ENCODE peak calls at places on chromosomes 12 and 14, in four cellular contexts. K, H, O and B are unnamed samples. For H3K4me1, the result is how much of the 10 kb centered on the place peaks cover.

GRCh38 chr12:5135126-5135525 is 91.4 kb downstream of the KCNA5 start:
- DNase-seq in H (no peak), O (no peak), K (no peak), B (no peak)

GRCh38 chr12:46895726-46896125 is 69.9 kb upstream of the SLC38A4 start:
- DNase-seq in H (no peak), K (no peak), O (no peak), B (no peak)

GRCh38 chr14:73787760-73788508 is 63.7 kb upstream of the PTGR2 start:
- DNase-seq in H (no peak), K (peak), O (peak), B (no peak)

GRCh38 chr14:20866194-20866593 is 25.0 kb upstream of the RNASE3 start:
- DNase-seq in O (no peak), K (no peak), H (no peak), B (no peak)

GRCh38 chr12:81161680-81162079 is 83.8 kb downstream of the ACSS3 start:
- DNase-seq in K (no peak), O (no peak), H (no peak), B (peak)

GRCh38 chr12:126708492-126708896 is 1558.5 kb upstream of the TMEM132C start:
- DNase-seq in H (no peak), O (no peak), K (no peak), B (no peak)

GRCh38 chr12:113273053-113273725 is 51.9 kb downstream of the TPCN1 start:
- DNase-seq in K (peak), H (no peak), O (peak), B (peak)

GRCh38 chr12:15782667-15783066 is 6.5 kb downstream of the EPS8 start:
- DNase-seq in H (no peak), O (no peak), K (no peak), B (no peak)

GRCh38 chr12:94558612-94559011 is 91.7 kb downstream of the TMCC3 start:
- DNase-seq in H (no peak), O (no peak), K (no peak), B (no peak)

GRCh38 chr12:55996201-55996714 is 818 bp upstream of the SUOX start:
- DNase-seq in K (peak), O (peak), H (peak), B (no peak)

GRCh38 chr12:61357496-61357895 is 902.7 kb upstream of the USP15 start:
- DNase-seq in O (no peak), K (no peak), H (no peak), B (no peak)

GRCh38 chr14:58663494-58664111 is 25.8 kb downstream of the DACT1 start:
- DNase-seq in K (peak), O (peak), H (no peak), B (no peak)

GRCh38 chr12:26680724-26681455 is 152.1 kb downstream of the ITPR2 start:
- DNase-seq in O (peak), H (no peak), K (peak), B (no peak)

GRCh38 chr12:43551971-43552559 is at the start of gene ADAMTS20:
- DNase-seq in H (no peak), K (peak), O (peak), B (no peak)

GRCh38 chr12:129830796-129831195 is 73.0 kb downstream of the TMEM132D start:
- DNase-seq in K (no peak), H (no peak), O (no peak), B (no peak)

DNA sequence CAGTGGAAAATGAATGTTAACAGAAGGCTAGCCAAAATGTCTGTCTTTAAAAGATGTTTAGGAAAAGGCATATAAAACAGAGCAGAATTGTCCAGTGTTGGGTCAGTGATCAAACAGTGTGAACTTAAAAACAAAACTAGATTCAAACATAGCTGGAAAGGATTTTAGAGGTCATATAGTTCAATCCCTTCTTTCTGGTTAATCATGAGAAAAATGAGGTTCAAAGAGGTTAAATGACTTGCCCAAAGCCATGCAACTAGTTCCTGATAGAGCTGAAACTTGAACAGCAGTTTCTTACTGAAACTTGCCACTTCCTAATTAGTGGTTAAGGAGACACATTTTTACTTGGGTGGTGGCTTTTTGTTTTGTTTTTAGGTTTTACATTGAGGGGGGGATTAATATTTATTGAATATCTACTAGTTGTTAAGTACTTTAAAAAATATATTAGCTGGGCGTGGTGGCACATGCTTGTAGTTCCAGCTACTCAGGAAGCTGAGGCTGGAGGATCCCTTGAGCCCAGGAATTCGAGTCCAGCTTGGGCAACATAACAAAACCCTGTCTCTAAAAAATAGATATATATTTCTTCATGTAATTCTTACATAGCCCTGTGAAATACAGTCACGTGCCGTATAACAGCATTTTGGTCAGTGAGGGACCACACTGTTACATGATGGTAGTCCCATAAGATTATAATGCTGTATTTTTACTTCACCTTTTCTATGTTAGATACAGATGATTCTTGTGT is 20.4 kb downstream of the ACVR1B start:
- DNase-seq in O (no peak), H (no peak), K (no peak), B (no peak)
- H3K4me1 ChIP-seq in O (under half), H (half or more), K (under half), B (half or more)

GRCh38 chr14:46582826-46583225 is 68.8 kb downstream of the RPL10L start:
- DNase-seq in O (no peak), K (no peak), H (no peak), B (no peak)
- H3K4me1 ChIP-seq in O (under half), K (under half), H (under half), B (under half)

DNA sequence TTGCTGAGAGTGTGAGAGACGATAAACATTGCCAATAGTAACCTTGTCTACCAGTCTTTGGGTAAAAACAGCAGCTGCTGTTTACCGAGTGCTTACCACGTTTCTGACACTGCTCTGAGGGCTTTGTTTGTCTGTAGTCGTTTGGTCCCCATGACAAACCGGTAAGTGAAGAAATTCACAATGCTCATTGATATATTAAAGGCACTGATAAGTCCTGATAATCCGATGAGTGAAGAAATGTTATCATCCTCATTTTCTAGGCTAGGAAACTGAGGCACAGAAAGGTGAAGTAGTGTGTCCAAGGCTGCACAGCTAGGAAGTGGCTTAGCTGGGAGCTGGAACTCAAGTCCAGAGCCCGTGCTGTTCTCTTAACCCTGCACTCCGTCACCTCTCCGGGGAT is 138.6 kb downstream of the SCARB1 start:
- DNase-seq in O (no peak), K (no peak), H (no peak), B (no peak)
- H3K4me1 ChIP-seq in O (under half), K (under half), H (under half), B (under half)

DNA sequence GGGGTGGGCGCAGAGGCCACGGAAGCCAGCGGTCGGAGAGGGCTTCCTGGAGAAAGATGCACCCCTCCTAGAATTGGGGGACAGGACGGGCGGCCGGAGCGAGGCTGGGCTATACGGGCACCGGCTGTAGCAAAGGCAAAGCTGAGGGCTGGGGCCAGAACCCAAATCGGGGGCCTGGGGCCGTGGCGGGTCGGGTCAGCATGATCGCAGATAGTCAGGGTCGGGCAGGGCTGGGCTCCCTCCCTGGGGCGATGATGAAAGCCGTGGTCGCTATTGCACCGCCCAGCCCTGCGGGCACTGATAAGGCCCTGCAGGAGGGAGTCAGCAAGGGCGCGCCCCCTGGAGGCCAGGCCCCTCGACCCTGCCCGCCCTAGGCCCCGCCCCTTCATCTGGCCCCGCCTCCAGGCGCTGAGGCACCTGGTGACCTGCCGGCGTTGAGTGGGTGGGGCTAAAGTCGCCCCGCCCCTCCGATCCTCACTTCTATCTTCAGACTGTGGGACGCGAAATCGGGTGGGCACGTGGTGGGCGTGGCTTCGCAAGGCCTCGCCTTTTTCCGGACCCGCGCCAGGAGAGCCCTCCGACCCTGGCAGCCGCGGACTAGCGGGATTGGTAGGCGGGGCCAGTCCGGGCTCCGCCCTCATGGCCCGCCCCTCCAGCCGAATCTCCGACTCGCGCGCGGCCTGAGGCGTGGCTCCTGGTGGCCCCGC is 421 bp upstream of the SH2B3 start:
- DNase-seq in H (peak), K (peak), O (peak), B (peak)
- H3K4me1 ChIP-seq in H (under half), K (under half), O (under half), B (half or more)

GRCh38 chr12:106125351-106126085 is 13.2 kb downstream of the NUAK1 start:
- DNase-seq in K (no peak), H (no peak), O (no peak), B (no peak)
- H3K4me1 ChIP-seq in K (under half), H (half or more), O (under half), B (under half)